ENCODE peak calls at places on chromosomes 6 and 20, in five cellular contexts. C, A, Q, Z and M are unnamed samples.

GRCh38 chr6:126439040-126439439 is 99.1 kb downstream of the CENPW start:
- DNase-seq in Q (no peak), C (no peak), Z (no peak), A (no peak), M (no peak)

GRCh38 chr6:16901777-16902176 is 140.5 kb upstream of the ATXN1 start:
- DNase-seq in Z (no peak), C (peak), Q (no peak), A (no peak), M (no peak)

GRCh38 chr6:91704531-91704930 is 1117.7 kb upstream of the MAP3K7 start:
- DNase-seq in C (no peak), Q (no peak), A (no peak), Z (no peak), M (no peak)

GRCh38 chr6:162644153-162644552 is 83.4 kb downstream of the PRKN start:
- DNase-seq in C (no peak), Q (no peak), A (no peak), Z (no peak), M (no peak)

GRCh38 chr6:151702851-151703629 is 104.4 kb upstream of the ESR1 start:
- DNase-seq in A (no peak), C (no peak), Z (no peak), Q (no peak), M (no peak)

GRCh38 chr6:3722785-3723184 is 28.7 kb downstream of the PXDC1 start:
- DNase-seq in Q (no peak), C (no peak), Z (no peak), A (no peak), M (no peak)

GRCh38 chr6:107132330-107132954 is 17.1 kb upstream of the BEND3 start:
- DNase-seq in A (peak), C (peak), Z (no peak), Q (no peak), M (peak)

GRCh38 chr6:125310994-125311649 is 9.4 kb upstream of the HDDC2 start:
- DNase-seq in Q (no peak), Z (peak), C (peak), A (peak), M (peak)

GRCh38 chr6:114000066-114000465 is 29.1 kb upstream of the HDAC2 start:
- DNase-seq in Q (no peak), A (no peak), Z (no peak), C (no peak), M (no peak)

GRCh38 chr6:3808759-3809514 is 40.2 kb upstream of the FAM50B start:
- DNase-seq in C (no peak), A (peak), Q (no peak), Z (peak), M (no peak)

GRCh38 chr6:16759181-16759645 is 2.0 kb downstream of the ATXN1 start:
- DNase-seq in Z (no peak), C (no peak), A (no peak), Q (no peak), M (peak)

GRCh38 chr6:133890941-133891813 is 2.3 kb downstream of the TCF21 start:
- DNase-seq in C (peak), Q (no peak), A (no peak), Z (peak), M (no peak)

GRCh38 chr6:117143647-117144046 is 121.7 kb upstream of the VGLL2 start:
- DNase-seq in Q (no peak), C (no peak), Z (no peak), A (no peak), M (peak)

GRCh38 chr20:58058421-58059140 is 169.9 kb downstream of the ANKRD60 start:
- DNase-seq in Q (no peak), Z (no peak), A (no peak), C (no peak), M (no peak)

GRCh38 chr20:25573288-25574251 is 11.8 kb downstream of the NINL start:
- DNase-seq in Z (no peak), Q (no peak), A (no peak), C (no peak), M (no peak)

GRCh38 chr6:150250826-150251225 is 108.0 kb downstream of the PPP1R14C start:
- DNase-seq in A (no peak), Z (no peak), Q (no peak), C (no peak), M (no peak)

GRCh38 chr20:63737690-63737939 is 1.2 kb downstream of the LIME1 start:
- DNase-seq in Q (no peak), C (peak), Z (no peak), A (no peak), M (no peak)

GRCh38 chr20:63738687-63739128 is 868 bp upstream of the SLC2A4RG start:
- DNase-seq in A (no peak), Z (no peak), Q (no peak), C (peak), M (no peak)

GRCh38 chr20:63737940-63738686 is 1.5 kb upstream of the SLC2A4RG start:
- DNase-seq in C (no peak), A (no peak), Q (no peak), Z (no peak), M (no peak)

GRCh38 chr20:63735859-63736718 is at the start of gene LIME1:
- DNase-seq in C (peak), Q (no peak), A (no peak), Z (no peak), M (no peak)

GRCh38 chr20:63736893-63737689 is 627 bp downstream of the LIME1 start:
- DNase-seq in Z (no peak), A (no peak), C (peak), Q (no peak), M (no peak)
- TF ChIP-seq MAX in Z (no peak), A (no peak), C (no peak), Q (no peak), M (no peak)

GRCh38 chr6:115972679-115973078 is 88.0 kb downstream of the FRK start:
- DNase-seq in A (no peak), Z (no peak), Q (no peak), C (no peak), M (peak)

GRCh38 chr6:115971785-115972184 is 88.9 kb downstream of the FRK start:
- DNase-seq in Z (no peak), C (no peak), A (no peak), Q (no peak), M (no peak)

GRCh38 chr6:115969930-115970273 is 90.8 kb downstream of the FRK start:
- DNase-seq in Q (no peak), Z (no peak), C (no peak), A (no peak), M (no peak)

DNA sequence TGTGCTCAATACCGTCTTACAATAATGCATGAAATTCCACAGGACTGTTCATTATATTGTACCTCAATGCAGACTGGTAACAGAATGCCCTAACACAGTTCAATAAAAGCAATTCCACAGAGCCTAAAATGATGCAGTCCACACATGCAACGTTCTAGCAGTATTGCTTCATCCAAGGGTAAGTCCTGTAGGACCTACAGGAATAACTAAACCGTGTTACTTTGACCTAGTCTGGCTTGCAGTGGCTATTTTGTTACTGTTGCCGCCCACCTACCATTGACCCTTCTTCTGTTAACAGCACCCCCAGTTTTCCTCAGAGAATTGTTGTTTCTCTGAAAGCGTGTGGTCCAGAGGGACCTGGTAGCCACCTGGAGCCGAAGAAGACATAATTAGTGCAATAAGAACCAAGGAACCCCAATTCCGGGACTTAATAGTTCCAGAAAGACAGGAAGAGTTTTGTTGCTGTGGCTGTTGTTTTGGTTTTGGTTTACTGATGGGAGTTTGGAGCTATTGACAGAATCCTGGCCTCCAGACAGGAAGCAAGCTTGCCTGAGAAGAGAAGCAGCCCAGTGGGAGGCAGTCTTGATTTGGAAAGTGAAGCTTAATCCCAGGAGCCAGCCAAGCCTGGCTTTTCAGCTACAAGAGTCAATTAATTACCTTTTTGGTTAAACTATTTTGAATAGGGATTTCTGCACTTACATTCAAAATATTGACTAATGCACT is 91.3 kb downstream of the FRK start:
- DNase-seq in Z (no peak), A (no peak), Q (no peak), C (no peak), M (no peak)
- TF ChIP-seq MAX in Z (no peak), A (no peak), Q (no peak), C (no peak), M (no peak)

GRCh38 chr20:56411759-56412472 is at the start of gene CASS4:
- DNase-seq in Q (no peak), A (no peak), Z (no peak), C (no peak), M (peak)
- TF ChIP-seq MAX in Q (no peak), A (no peak), Z (no peak), C (no peak), M (peak)

DNA sequence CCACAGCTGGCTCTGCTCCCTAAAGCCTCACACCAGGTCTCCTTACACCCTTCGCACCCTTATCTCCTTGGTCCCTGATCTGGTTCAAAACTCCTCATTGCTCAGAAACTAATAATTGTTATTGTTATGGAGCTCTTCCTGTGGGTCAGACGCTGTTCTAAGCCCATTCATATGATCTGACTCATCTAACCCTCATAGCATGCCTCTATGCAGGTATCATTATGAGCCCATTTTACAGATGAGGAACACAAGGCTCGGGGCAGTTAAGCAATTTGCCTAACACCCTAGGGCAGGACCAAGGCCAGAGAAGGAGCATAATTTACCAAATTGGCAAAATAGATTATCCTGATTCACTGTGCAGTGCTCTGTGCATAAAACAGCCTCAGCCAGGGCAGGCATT is 51.8 kb upstream of the CCDC167 start:
- DNase-seq in Z (no peak), C (no peak), A (no peak), Q (no peak), M (no peak)
- TF ChIP-seq MAX in Z (no peak), C (no peak), A (no peak), Q (no peak), M (no peak)

DNA sequence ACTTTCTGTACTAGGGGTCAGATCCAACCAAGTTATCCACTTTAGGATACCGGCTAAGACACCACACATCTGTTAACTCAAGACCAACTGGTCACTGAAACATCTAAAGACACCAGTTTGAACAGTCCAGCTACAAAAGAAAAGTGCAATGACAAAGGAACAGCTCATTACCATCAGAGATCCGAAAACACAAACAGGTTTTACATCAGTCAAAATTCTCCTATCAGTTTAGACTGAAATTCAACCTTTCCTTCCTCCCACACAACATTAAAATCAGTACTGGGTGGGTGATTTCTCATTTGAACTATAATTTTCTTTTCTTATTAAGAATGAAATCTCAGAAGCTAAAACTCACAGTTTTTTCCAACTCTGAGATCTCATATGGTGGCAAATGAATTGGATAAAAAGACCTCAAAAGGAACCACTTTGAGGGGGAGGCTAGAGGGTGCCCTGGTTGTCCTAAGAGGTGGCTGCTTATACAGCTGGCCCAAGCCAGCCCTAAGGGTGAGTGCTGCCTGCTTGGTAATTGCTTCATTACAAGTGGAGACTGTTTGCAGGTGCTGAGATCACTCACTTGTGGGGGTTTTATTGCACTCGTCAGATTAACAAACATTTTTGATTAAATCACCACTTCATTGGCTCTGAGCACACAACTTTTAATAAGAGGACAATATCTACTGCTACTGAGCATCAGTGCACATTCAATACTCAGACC is 4.3 kb downstream of the CCDC167 start:
- DNase-seq in Z (no peak), A (no peak), C (peak), Q (no peak), M (no peak)
- TF ChIP-seq MAX in Z (no peak), A (no peak), C (no peak), Q (no peak), M (no peak)

GRCh38 chr6:170074435-170074834 is 216.4 kb downstream of the DLL1 start:
- DNase-seq in Q (no peak), Z (no peak), A (no peak), C (no peak), M (no peak)
- TF ChIP-seq MAX in Q (no peak), Z (no peak), A (no peak), C (no peak), M (no peak)

DNA sequence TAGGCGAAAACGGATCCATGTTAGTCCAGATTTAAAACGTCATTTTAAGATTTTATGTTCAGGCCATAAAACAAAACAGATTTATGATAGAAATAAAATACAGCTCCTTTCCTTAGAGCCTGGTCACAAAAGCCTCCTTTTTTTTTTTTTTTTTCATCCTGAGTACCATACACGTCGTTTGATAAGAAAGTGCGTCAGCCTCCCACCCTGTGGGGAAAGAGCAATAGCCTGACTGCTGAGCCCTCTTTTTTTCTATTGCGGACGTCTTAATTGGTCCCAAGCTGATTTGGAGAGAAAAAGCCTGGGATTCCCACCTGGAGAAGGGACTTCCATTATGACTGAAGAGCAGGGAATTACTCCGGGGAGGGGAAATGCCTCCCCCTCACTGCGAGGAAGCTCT is 519.3 kb upstream of the NOX3 start:
- DNase-seq in C (no peak), Q (no peak), Z (no peak), A (no peak), M (no peak)
- TF ChIP-seq MAX in C (no peak), Q (no peak), Z (no peak), A (no peak), M (no peak)

GRCh38 chr20:40195742-40196141 is 493.3 kb downstream of the MAFB start:
- DNase-seq in C (no peak), Q (no peak), A (no peak), Z (no peak), M (no peak)

GRCh38 chr20:40189621-40190020 is 499.4 kb downstream of the MAFB start:
- DNase-seq in Z (no peak), A (no peak), Q (no peak), C (no peak), M (no peak)

GRCh38 chr20:40192529-40192928 is 496.5 kb downstream of the MAFB start:
- DNase-seq in C (no peak), Q (no peak), A (no peak), Z (no peak), M (no peak)

GRCh38 chr20:40191573-40191972 is 497.5 kb downstream of the MAFB start:
- DNase-seq in C (no peak), Q (no peak), Z (no peak), A (no peak), M (no peak)

DNA sequence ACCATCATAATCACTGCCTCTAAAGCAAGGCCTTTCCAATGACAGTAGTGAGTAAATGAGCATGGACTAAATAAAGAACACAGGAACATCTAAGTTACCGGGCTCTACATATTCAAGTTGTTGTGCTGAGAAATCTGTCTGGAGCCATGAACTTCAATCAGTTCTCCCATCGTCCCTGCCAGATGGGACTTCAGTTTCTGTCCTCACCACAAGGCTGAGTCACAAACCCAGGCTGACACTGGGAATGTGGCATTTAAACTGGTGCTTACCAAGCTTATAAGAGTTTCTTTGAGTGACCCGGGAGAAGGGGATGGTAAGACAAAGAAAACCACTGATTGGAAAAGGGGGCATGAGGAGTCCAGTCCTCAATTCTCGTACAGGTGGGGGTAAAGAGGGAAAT is 497.0 kb downstream of the MAFB start:
- DNase-seq in A (no peak), Z (no peak), C (no peak), Q (no peak), M (peak)
- TF ChIP-seq MAX in A (no peak), Z (no peak), C (no peak), Q (no peak), M (no peak)

GRCh38 chr20:10565191-10565921 is 108.4 kb downstream of the JAG1 start:
- DNase-seq in Q (no peak), Z (no peak), A (no peak), C (no peak), M (peak)
- TF ChIP-seq MAX in Q (no peak), Z (no peak), A (no peak), C (no peak), M (no peak)

DNA sequence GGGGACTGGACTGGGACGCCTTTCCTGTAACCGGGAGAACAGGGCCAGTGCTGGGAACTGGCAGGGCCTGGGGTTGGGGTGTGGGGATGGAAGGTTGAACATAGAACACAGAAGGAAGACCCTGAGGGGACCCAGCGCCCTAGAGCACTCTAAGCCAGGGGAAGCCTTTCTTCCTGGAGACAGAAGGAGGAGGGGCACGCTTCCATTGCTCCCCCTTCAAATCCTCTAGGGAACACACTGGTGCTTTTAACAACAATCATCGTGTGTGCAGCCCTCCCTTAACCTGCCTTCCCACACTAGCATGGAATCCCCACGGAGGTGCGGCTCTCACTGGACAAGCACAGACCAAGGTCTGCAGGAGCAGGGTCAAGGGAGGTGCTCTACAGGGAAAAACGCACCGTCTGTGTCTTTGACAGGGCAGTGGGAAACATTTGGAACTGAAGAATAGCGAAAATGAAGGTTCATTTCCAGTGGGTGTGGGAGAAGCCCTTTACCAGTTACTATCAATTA is 527.0 kb downstream of the QKI start:
- DNase-seq in C (no peak), A (no peak), Q (no peak), Z (no peak), M (no peak)
- TF ChIP-seq MAX in C (no peak), A (no peak), Q (no peak), Z (no peak), M (no peak)